ENCODE peak calls at places on chromosomes 12 and 14, in six cellular contexts. M, E, J, Q, X and Y are unnamed samples.

GRCh38 chr14:22113401-22113800 is 439.8 kb upstream of the OR4E1 start:
- DNase-seq in Q (no peak), X (no peak), M (no peak), J (no peak), E (no peak), Y (no peak)

GRCh38 chr12:60264094-60264493 is 668.3 kb downstream of the SLC16A7 start:
- DNase-seq in M (no peak), X (no peak), Q (no peak), E (no peak), J (no peak), Y (no peak)

GRCh38 chr14:22168092-22168955 is 420.7 kb downstream of the DAD1 start:
- DNase-seq in X (no peak), E (no peak), J (no peak), Q (no peak), M (no peak), Y (no peak)

GRCh38 chr14:96944297-96944696 is 147.1 kb downstream of the VRK1 start:
- DNase-seq in M (no peak), E (no peak), J (no peak), Q (no peak), X (no peak), Y (no peak)

GRCh38 chr14:35341454-35342159 is 49.4 kb downstream of the PSMA6 start:
- DNase-seq in E (peak), J (peak), M (peak), X (peak), Q (peak), Y (peak)

GRCh38 chr12:91370086-91370868 is 187.7 kb upstream of the DCN start:
- DNase-seq in J (no peak), E (no peak), X (no peak), Q (no peak), M (no peak), Y (no peak)

GRCh38 chr12:91974541-91974940 is 171.1 kb downstream of the BTG1 start:
- DNase-seq in X (no peak), E (no peak), J (no peak), M (no peak), Q (no peak), Y (no peak)

GRCh38 chr14:59829469-59829868 is 41.1 kb downstream of the RTN1 start:
- DNase-seq in M (no peak), E (no peak), Q (no peak), J (no peak), X (no peak), Y (no peak)

GRCh38 chr14:61527325-61528100 is 167.8 kb upstream of the HIF1A start:
- DNase-seq in X (no peak), M (peak), E (no peak), J (peak), Q (no peak), Y (no peak)

GRCh38 chr12:52356762-52357580 is 10.3 kb downstream of the KRT85 start:
- DNase-seq in E (no peak), M (no peak), Q (no peak), X (no peak), J (peak), Y (no peak)

GRCh38 chr12:120497524-120498150 is 1.7 kb downstream of the DYNLL1 start:
- DNase-seq in E (no peak), Q (no peak), M (no peak), J (no peak), X (no peak), Y (no peak)

GRCh38 chr14:72892103-72892878 is 1.6 kb downstream of the DPF3 start:
- DNase-seq in E (peak), J (no peak), X (no peak), Q (peak), M (peak), Y (no peak)

GRCh38 chr14:23306113-23306411 is 571 bp upstream of the BCL2L2 start:
- DNase-seq in E (no peak), X (no peak), M (no peak), Q (no peak), J (no peak), Y (no peak)

GRCh38 chr12:100574262-100575074 is 984 bp downstream of the GAS2L3 start:
- DNase-seq in M (peak), E (peak), Q (peak), J (no peak), X (peak), Y (no peak)

GRCh38 chr12:79555006-79555925 is 135.5 kb downstream of the PAWR start:
- DNase-seq in E (peak), X (no peak), M (peak), J (no peak), Q (no peak), Y (no peak)

GRCh38 chr12:116760621-116761020 is 22.5 kb downstream of the RNFT2 start:
- DNase-seq in E (no peak), Q (no peak), J (no peak), M (no peak), X (no peak), Y (no peak)

GRCh38 chr12:1282670-1283361 is 291.8 kb downstream of the ERC1 start:
- DNase-seq in Q (no peak), E (no peak), X (no peak), J (peak), M (no peak), Y (no peak)

GRCh38 chr12:123091230-123091629 is 59.7 kb downstream of the PITPNM2 start:
- DNase-seq in M (no peak), E (no peak), Q (no peak), J (no peak), X (no peak), Y (no peak)

GRCh38 chr14:22769369-22769768 is 2.9 kb downstream of the OXA1L start:
- DNase-seq in Q (no peak), X (no peak), J (no peak), E (no peak), M (no peak), Y (no peak)

GRCh38 chr12:61365001-61365400 is 895.2 kb upstream of the USP15 start:
- DNase-seq in J (no peak), M (no peak), E (no peak), X (no peak), Q (no peak), Y (no peak)

GRCh38 chr14:102314242-102315011 is 5.1 kb upstream of the ZNF839 start:
- DNase-seq in M (peak), Q (peak), J (peak), E (peak), X (peak), Y (peak)

GRCh38 chr14:40436551-40436950 is 1004.3 kb upstream of the FBXO33 start:
- DNase-seq in Q (no peak), J (no peak), M (no peak), E (no peak), X (no peak), Y (no peak)

GRCh38 chr14:63893701-63894458 is 41.1 kb downstream of the SYNE2 start:
- DNase-seq in E (peak), X (no peak), M (no peak), J (peak), Q (no peak), Y (no peak)

GRCh38 chr12:81329088-81329487 is 251.2 kb downstream of the ACSS3 start:
- DNase-seq in Q (peak), E (no peak), M (peak), J (no peak), X (no peak), Y (no peak)

GRCh38 chr12:20624718-20625117 is 70.4 kb upstream of the SLCO1C1 start:
- DNase-seq in E (peak), X (no peak), Q (peak), J (no peak), M (peak), Y (no peak)

GRCh38 chr14:61561657-61562276 is 133.5 kb upstream of the HIF1A start:
- DNase-seq in J (peak), X (peak), M (peak), E (peak), Q (peak), Y (no peak)

GRCh38 chr14:100557658-100558057 is 29.6 kb downstream of the BEGAIN start:
- DNase-seq in X (peak), J (no peak), Q (no peak), E (no peak), M (no peak), Y (no peak)

GRCh38 chr12:129657179-129657578 is 246.6 kb downstream of the TMEM132D start:
- DNase-seq in M (no peak), X (no peak), J (no peak), Q (no peak), E (no peak), Y (no peak)

GRCh38 chr12:2679816-2680675 is 114.7 kb upstream of the FKBP4 start:
- DNase-seq in J (peak), X (no peak), M (no peak), E (no peak), Q (no peak), Y (no peak)

GRCh38 chr12:83378186-83378727 is 691.6 kb downstream of the TMTC2 start:
- DNase-seq in X (no peak), E (no peak), J (no peak), Q (no peak), M (no peak), Y (no peak)

GRCh38 chr12:77973579-77973978 is 142.9 kb downstream of the NAV3 start:
- DNase-seq in Q (peak), J (no peak), M (no peak), E (no peak), X (no peak), Y (no peak)

GRCh38 chr12:6205144-6205539 is 4.9 kb downstream of the CD9 start:
- DNase-seq in X (no peak), E (peak), Q (no peak), J (no peak), M (no peak), Y (no peak)

GRCh38 chr14:68458840-68459469 is 333.9 kb downstream of the ZFP36L1 start:
- DNase-seq in X (no peak), J (no peak), E (no peak), M (peak), Q (no peak), Y (no peak)

GRCh38 chr14:104305511-104306449 is 167.4 kb downstream of the KIF26A start:
- DNase-seq in X (no peak), E (no peak), M (no peak), J (no peak), Q (no peak), Y (no peak)

GRCh38 chr12:32477714-32478113 is 78.4 kb downstream of the FGD4 start:
- DNase-seq in E (no peak), Q (no peak), M (no peak), J (no peak), X (no peak), Y (no peak)

DNA sequence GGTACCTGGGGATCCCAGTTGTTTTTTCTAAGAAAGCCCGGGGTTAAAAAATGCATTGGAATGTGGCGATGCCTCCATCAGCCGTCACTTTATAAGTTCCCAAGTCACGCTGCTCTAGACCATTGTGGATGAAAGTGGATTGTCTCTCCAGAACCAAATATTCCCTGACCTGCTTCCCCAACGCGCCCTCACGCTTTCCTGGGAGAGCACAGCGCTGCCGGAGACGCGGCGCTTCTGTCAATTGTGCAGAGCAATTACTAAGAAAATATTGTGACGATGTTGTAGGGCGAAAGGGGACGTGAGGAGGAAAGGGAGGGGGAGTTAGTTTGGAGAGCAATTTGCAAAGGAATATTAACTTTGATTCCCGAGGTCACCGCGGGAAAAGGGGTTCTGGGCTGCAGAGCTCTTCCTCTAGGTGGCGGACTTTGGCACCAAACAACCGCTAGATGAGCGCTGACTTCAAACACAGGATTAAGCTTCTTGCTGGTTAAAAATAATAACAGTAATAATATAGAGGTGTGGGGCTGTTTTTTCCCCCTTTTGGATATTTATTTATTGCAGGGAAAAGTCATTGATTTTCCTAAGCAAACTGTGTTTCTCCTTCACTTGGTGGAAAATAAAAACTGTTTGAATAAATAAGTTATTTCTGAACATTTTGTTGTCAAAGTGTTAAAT is 9.6 kb upstream of the FOXG1 start:
- DNase-seq in X (no peak), M (peak), E (peak), J (no peak), Q (peak), Y (no peak)
- TF ChIP-seq CTCF in X (peak), M (peak), E (peak), J (no peak), Q (peak), Y (peak)

DNA sequence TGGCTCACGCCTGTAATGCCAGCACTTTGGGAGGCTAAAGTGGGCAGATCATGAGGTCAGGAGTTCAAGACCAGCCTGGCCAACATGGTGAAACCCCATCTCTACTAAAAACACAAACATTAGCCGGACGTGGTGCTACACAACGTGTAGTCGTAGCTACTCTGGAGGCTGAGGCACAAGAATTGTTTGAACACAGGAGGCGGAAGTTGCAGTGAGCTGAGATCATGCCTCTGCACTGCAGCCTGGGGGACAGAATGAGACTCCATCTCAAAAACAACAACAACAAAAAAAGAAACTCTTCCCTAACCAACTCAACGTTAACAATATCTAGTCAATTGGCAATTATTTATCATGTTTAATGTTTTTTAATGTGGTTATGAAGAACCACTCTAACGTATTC is 89.3 kb downstream of the EPS8 start:
- DNase-seq in X (no peak), Q (no peak), M (no peak), J (no peak), E (no peak), Y (no peak)
- TF ChIP-seq CTCF in X (no peak), Q (no peak), M (no peak), J (no peak), E (no peak), Y (no peak)

DNA sequence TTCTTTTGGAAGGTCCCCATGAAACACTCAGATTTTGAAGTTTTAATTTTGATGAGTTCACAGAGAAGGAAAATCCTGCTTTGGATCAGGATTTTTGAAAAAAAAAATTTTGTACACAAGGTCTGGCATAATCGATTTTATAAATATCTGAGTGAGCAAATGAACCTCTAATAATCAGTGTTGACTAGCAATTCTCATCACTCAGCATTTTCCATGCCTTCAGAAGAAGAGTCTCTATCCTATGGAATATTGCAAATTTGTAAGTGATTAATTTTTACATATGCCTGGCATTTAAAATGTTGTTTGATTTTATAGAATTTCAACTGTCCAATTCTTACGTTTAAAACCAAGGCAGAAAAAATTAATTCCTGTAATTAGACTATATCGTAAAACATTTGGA is 30.5 kb upstream of the REP15 start:
- DNase-seq in J (no peak), X (no peak), E (no peak), Q (no peak), M (no peak), Y (no peak)
- TF ChIP-seq CTCF in J (no peak), X (no peak), E (no peak), Q (no peak), M (no peak), Y (no peak)

GRCh38 chr12:18556081-18556645 is 181.6 kb downstream of the PLCZ1 start:
- DNase-seq in E (no peak), X (no peak), Q (no peak), J (no peak), M (no peak), Y (no peak)

GRCh38 chr12:18551703-18552102 is 186.1 kb downstream of the PLCZ1 start:
- DNase-seq in E (no peak), M (no peak), X (no peak), Q (no peak), J (no peak), Y (no peak)

GRCh38 chr12:18549598-18549997 is 188.2 kb downstream of the PLCZ1 start:
- DNase-seq in M (no peak), X (no peak), Q (no peak), J (no peak), E (no peak), Y (no peak)

DNA sequence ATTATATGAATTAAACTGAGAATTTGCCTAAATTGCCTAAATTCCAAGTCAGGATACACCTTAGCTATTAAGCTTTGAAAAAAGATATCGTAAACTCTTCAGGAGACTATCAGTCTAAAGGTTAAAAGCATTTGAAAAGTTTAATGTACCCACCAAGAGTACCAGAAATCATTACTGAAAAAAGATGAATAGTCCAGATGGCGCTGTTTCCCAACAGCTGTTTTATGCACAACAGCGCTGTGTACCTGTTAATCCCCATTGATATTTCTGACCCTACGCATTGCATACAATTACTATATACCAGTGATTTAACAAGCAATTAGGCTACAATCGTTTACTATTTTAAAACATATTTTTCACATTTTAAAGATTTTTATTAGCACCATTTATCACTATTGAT is 185.0 kb downstream of the PLCZ1 start:
- DNase-seq in Q (no peak), J (no peak), M (no peak), E (no peak), X (no peak), Y (no peak)
- TF ChIP-seq CTCF in Q (no peak), J (no peak), M (no peak), E (no peak), X (no peak), Y (no peak)

GRCh38 chr14:66398437-66398836 is 87.7 kb upstream of the CCDC196 start:
- DNase-seq in Q (no peak), J (no peak), M (no peak), E (no peak), X (no peak), Y (no peak)

GRCh38 chr14:66404051-66404450 is 82.1 kb upstream of the CCDC196 start:
- DNase-seq in E (no peak), M (no peak), J (no peak), X (no peak), Q (no peak), Y (no peak)

GRCh38 chr14:66401447-66402095 is 84.6 kb upstream of the CCDC196 start:
- DNase-seq in E (no peak), J (no peak), Q (no peak), M (peak), X (no peak), Y (no peak)

GRCh38 chr14:66405158-66405557 is 81.0 kb upstream of the CCDC196 start:
- DNase-seq in X (no peak), E (peak), M (peak), Q (no peak), J (no peak), Y (no peak)

DNA sequence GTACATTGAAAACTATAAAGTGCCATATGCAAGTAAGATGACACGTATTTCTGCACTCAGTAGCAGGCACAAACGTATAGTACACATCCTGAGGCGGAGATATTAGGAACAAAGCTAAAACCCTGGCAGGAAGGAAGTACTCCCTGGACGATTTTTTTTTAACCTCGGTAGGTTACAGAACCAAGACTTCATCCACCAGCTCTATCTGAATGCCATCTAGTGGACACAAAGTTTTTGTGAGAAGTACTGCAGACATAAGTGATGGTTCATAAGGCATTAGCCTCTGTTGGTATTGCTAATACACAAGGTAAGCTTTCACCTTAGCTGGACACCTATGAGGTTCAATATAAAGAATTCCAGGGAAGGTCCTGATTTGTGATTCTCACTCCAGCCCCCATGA is 83.0 kb upstream of the CCDC196 start:
- DNase-seq in M (no peak), X (no peak), Q (no peak), J (no peak), E (no peak), Y (peak)
- TF ChIP-seq CTCF in M (peak), X (peak), Q (no peak), J (no peak), E (peak), Y (peak)

GRCh38 chr12:64019101-64019500 is 174.6 kb downstream of the SRGAP1 start:
- DNase-seq in X (no peak), M (no peak), J (no peak), E (no peak), Q (no peak), Y (no peak)
- TF ChIP-seq CTCF in X (no peak), M (no peak), J (no peak), E (no peak), Q (no peak), Y (no peak)

GRCh38 chr14:74792249-74793039 is 29.3 kb downstream of the YLPM1 start:
- DNase-seq in J (no peak), X (no peak), E (no peak), Q (no peak), M (no peak), Y (no peak)

GRCh38 chr14:74794947-74795346 is 31.8 kb downstream of the YLPM1 start:
- DNase-seq in J (no peak), M (no peak), X (no peak), E (no peak), Q (no peak), Y (no peak)

DNA sequence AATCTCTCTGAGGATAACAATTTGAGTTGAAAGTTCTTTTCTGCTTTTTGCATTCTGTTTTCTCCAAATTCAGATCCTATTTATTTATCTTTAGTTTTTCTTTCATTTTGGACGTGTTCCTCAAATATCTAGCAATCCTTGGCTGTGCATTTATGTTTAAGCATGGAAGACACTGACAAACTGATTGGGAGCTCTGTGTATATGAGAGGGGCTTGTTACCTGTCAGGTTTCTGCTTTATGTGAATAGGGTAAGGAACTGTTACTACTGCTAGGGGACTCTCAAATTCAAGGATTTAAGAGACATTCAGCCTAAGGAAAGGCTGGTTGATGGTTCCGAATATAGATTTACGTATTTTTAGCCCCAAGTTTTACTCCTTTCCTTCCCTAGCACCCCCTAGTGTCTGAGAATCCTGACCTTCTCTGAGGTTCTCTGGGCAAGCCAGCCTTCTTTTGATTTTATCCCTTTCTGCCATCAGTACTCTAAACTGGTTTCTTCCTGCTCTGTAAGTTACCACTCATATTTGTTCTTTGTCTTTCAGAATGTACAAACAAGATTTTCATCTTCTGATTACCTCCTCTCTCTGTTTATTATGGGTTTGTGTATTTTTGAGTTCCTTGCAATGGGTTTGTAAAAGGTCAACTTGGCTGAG is 30.5 kb downstream of the YLPM1 start:
- DNase-seq in J (no peak), X (no peak), Q (no peak), E (no peak), M (no peak), Y (no peak)
- TF ChIP-seq CTCF in J (no peak), X (peak), Q (no peak), E (peak), M (no peak), Y (no peak)

GRCh38 chr12:54232790-54233189 is 44.0 kb upstream of the SMUG1 start:
- DNase-seq in Q (no peak), E (no peak), X (no peak), M (no peak), J (no peak), Y (no peak)
- TF ChIP-seq CTCF in Q (no peak), E (peak), X (no peak), M (no peak), J (no peak), Y (no peak)